ENCODE peak calls at places on chromosomes 5 and 9, in four cellular contexts. G, Z, W and U are unnamed samples.

GRCh38 chr9:84357235-84357634 is 16.7 kb upstream of the SLC28A3 start:
- DNase-seq in G (no peak), Z (no peak), W (no peak), U (no peak)

GRCh38 chr9:114225534-114226288 is 70.4 kb downstream of the COL27A1 start:
- DNase-seq in G (no peak), Z (no peak), W (no peak), U (no peak)

GRCh38 chr9:11128156-11128555 is 515.4 kb upstream of the PTPRD start:
- DNase-seq in G (no peak), Z (no peak), W (no peak), U (no peak)

GRCh38 chr5:97554992-97555981 is 372.2 kb upstream of the RIOK2 start:
- DNase-seq in G (peak; percentile 35), Z (peak; percentile 55), W (no peak), U (no peak)

GRCh38 chr9:6441269-6441668 is 28.3 kb downstream of the UHRF2 start:
- DNase-seq in G (no peak), Z (peak; percentile 17), W (no peak), U (no peak)

GRCh38 chr5:458547-459353 is 15.8 kb downstream of the EXOC3 start:
- DNase-seq in G (no peak), Z (no peak), W (no peak), U (peak; percentile 54)

GRCh38 chr5:176788931-176789872 is 21.2 kb upstream of the UNC5A start:
- DNase-seq in G (no peak), Z (no peak), W (no peak), U (no peak)

GRCh38 chr5:99060306-99061261 is 131.8 kb upstream of the CHD1 start:
- DNase-seq in G (peak; percentile 69), Z (peak; percentile 32), W (peak; percentile 80), U (peak; percentile 74)

GRCh38 chr9:83185517-83186192 is 122.7 kb upstream of the RASEF start:
- DNase-seq in G (no peak), Z (no peak), W (no peak), U (no peak)

GRCh38 chr9:110750272-110750671 is 81.7 kb downstream of the MUSK start:
- DNase-seq in G (no peak), Z (no peak), W (no peak), U (no peak)

GRCh38 chr5:102856374-102856748 is 101.3 kb downstream of the PAM start:
- DNase-seq in G (no peak), Z (peak; percentile 31), W (no peak), U (no peak)

GRCh38 chr5:54160329-54160728 is 150.0 kb downstream of the ARL15 start:
- DNase-seq in G (no peak), Z (no peak), W (no peak), U (no peak)

GRCh38 chr9:21991039-21991959 is 2.9 kb downstream of the CDKN2A start:
- DNase-seq in G (no peak), Z (no peak), W (no peak), U (no peak)

GRCh38 chr5:5350101-5350500 is 72.4 kb upstream of the ICE1 start:
- DNase-seq in G (no peak), Z (no peak), W (no peak), U (no peak)

GRCh38 chr5:136036293-136036911 is 7.6 kb downstream of the TGFBI start:
- DNase-seq in G (no peak), Z (no peak), W (no peak), U (no peak)

GRCh38 chr9:136090768-136091581 is 4.1 kb downstream of the NACC2 start:
- DNase-seq in G (no peak), Z (no peak), W (no peak), U (no peak)

GRCh38 chr5:6551287-6551954 is 81.4 kb downstream of the NSUN2 start:
- DNase-seq in G (no peak), Z (no peak), W (no peak), U (no peak)

GRCh38 chr9:7388755-7389154 is 410.8 kb downstream of the DMAC1 start:
- DNase-seq in G (no peak), Z (no peak), W (no peak), U (no peak)

GRCh38 chr5:16615737-16616535 is 861 bp downstream of the RETREG1 start:
- DNase-seq in G (peak; percentile 24), Z (no peak), W (no peak), U (no peak)

GRCh38 chr9:125146247-125146646 is 2.9 kb upstream of the SCAI start:
- DNase-seq in G (no peak), Z (no peak), W (no peak), U (no peak)

GRCh38 chr5:37272564-37272963 is 23.4 kb upstream of the CPLANE1 start:
- DNase-seq in G (no peak), Z (no peak), W (peak; percentile 71), U (no peak)

GRCh38 chr5:171676286-171676944 is 109.2 kb upstream of the SMIM23 start:
- DNase-seq in G (peak; percentile 71), Z (no peak), W (peak; percentile 17), U (no peak)

GRCh38 chr5:1185652-1186350 is 15.6 kb upstream of the SLC6A19 start:
- DNase-seq in G (no peak), Z (no peak), W (peak; percentile 79), U (no peak)

GRCh38 chr9:35349287-35349990 is 140.5 kb upstream of the RUSC2 start:
- DNase-seq in G (no peak), Z (no peak), W (no peak), U (no peak)

GRCh38 chr9:135786146-135786690 is 84.2 kb downstream of the KCNT1 start:
- DNase-seq in G (no peak), Z (no peak), W (no peak), U (no peak)

GRCh38 chr5:125189451-125190051 is 443.1 kb upstream of the ZNF608 start:
- DNase-seq in G (no peak), Z (no peak), W (no peak), U (no peak)

GRCh38 chr5:58016329-58016728 is 443.6 kb downstream of the PLK2 start:
- DNase-seq in G (no peak), Z (no peak), W (no peak), U (no peak)

GRCh38 chr5:18216016-18216415 is 581.8 kb downstream of the TAF11L14 start:
- DNase-seq in G (no peak), Z (no peak), W (no peak), U (no peak)

GRCh38 chr9:131661954-131662621 is 77.8 kb downstream of the RAPGEF1 start:
- DNase-seq in G (no peak), Z (no peak), W (no peak), U (peak; percentile 66)

GRCh38 chr5:65480306-65480865 is 1.3 kb downstream of the ADAMTS6 start:
- DNase-seq in G (peak; percentile 65), Z (peak; percentile 67), W (peak; percentile 78), U (no peak)

GRCh38 chr5:3858524-3858923 is 262.9 kb downstream of the IRX1 start:
- DNase-seq in G (no peak), Z (no peak), W (no peak), U (no peak)

GRCh38 chr5:17316973-17317459 is 99.6 kb downstream of the BASP1 start:
- DNase-seq in G (no peak), Z (no peak), W (no peak), U (no peak)

GRCh38 chr9:94847486-94847885 is 121.0 kb downstream of the AOPEP start:
- DNase-seq in G (no peak), Z (peak; percentile 72), W (no peak), U (no peak)

GRCh38 chr9:138025417-138025816 is 147.8 kb downstream of the CACNA1B start:
- DNase-seq in G (no peak), Z (no peak), W (peak; percentile 3), U (no peak)